ENCODE peak calls at places on chromosomes 4 and X, in seven cellular contexts. One of them, this sample, is unnamed.

GRCh38 chrX:34559325-34559724 is 97.8 kb downstream of the TMEM47 start:
- DNase-seq in tibial artery: no peak
- DNase-seq in ascending aorta: no peak
- DNase-seq in heart right ventricle: no peak
- DNase-seq in CD4-positive, alpha-beta T cell: no peak
- DNase-seq in caudate nucleus: no peak
- DNase-seq in colonic mucosa: no peak
- DNase-seq in this sample: no peak

GRCh38 chrX:3651272-3651671 is 62.2 kb downstream of the PRKX start:
- DNase-seq in tibial artery: no peak
- DNase-seq in ascending aorta: no peak
- DNase-seq in heart right ventricle: no peak
- DNase-seq in CD4-positive, alpha-beta T cell: no peak
- DNase-seq in caudate nucleus: no peak
- DNase-seq in colonic mucosa: no peak
- DNase-seq in this sample: no peak

GRCh38 chr4:187586892-187587291 is 408.7 kb upstream of the ZFP42 start:
- DNase-seq in tibial artery: no peak
- DNase-seq in ascending aorta: no peak
- DNase-seq in heart right ventricle: no peak
- DNase-seq in CD4-positive, alpha-beta T cell: no peak
- DNase-seq in caudate nucleus: no peak
- DNase-seq in colonic mucosa: no peak
- DNase-seq in this sample: no peak

GRCh38 chr4:24003476-24003875 is 113.6 kb upstream of the PPARGC1A start:
- DNase-seq in tibial artery: no peak
- DNase-seq in ascending aorta: no peak
- DNase-seq in heart right ventricle: no peak
- DNase-seq in CD4-positive, alpha-beta T cell: no peak
- DNase-seq in caudate nucleus: no peak
- DNase-seq in colonic mucosa: no peak
- DNase-seq in this sample: no peak

GRCh38 chr4:62644372-62644771 is 1444.2 kb downstream of the ADGRL3 start:
- DNase-seq in tibial artery: no peak
- DNase-seq in ascending aorta: no peak
- DNase-seq in heart right ventricle: no peak
- DNase-seq in CD4-positive, alpha-beta T cell: no peak
- DNase-seq in caudate nucleus: no peak
- DNase-seq in colonic mucosa: no peak
- DNase-seq in this sample: no peak

GRCh38 chr4:183348706-183349659 is 26.8 kb upstream of the CLDN24 start:
- DNase-seq in tibial artery: no peak
- DNase-seq in ascending aorta: no peak
- DNase-seq in heart right ventricle: no peak
- DNase-seq in CD4-positive, alpha-beta T cell: no peak
- DNase-seq in caudate nucleus: no peak
- DNase-seq in colonic mucosa: no peak
- DNase-seq in this sample: no peak

GRCh38 chrX:69546417-69546816 is 42.3 kb downstream of the NALF2 start:
- DNase-seq in tibial artery: no peak
- DNase-seq in ascending aorta: no peak
- DNase-seq in heart right ventricle: no peak
- DNase-seq in CD4-positive, alpha-beta T cell: no peak
- DNase-seq in caudate nucleus: no peak
- DNase-seq in colonic mucosa: no peak
- DNase-seq in this sample: no peak

GRCh38 chr4:118680808-118681207 is 4.4 kb upstream of the METTL14 start:
- DNase-seq in tibial artery: no peak
- DNase-seq in ascending aorta: no peak
- DNase-seq in heart right ventricle: no peak
- DNase-seq in CD4-positive, alpha-beta T cell: no peak
- DNase-seq in caudate nucleus: no peak
- DNase-seq in colonic mucosa: no peak
- DNase-seq in this sample: no peak

GRCh38 chrX:134453631-134454030 is 6.3 kb upstream of the HPRT1 start:
- DNase-seq in tibial artery: no peak
- DNase-seq in ascending aorta: no peak
- DNase-seq in heart right ventricle: no peak
- DNase-seq in CD4-positive, alpha-beta T cell: no peak
- DNase-seq in caudate nucleus: no peak
- DNase-seq in colonic mucosa: peak
- DNase-seq in this sample: no peak

GRCh38 chr4:2458546-2459491 is 10.1 kb upstream of the RNF4 start:
- DNase-seq in tibial artery: no peak
- DNase-seq in ascending aorta: no peak
- DNase-seq in heart right ventricle: no peak
- DNase-seq in CD4-positive, alpha-beta T cell: no peak
- DNase-seq in caudate nucleus: no peak
- DNase-seq in colonic mucosa: no peak
- DNase-seq in this sample: no peak

GRCh38 chr4:18421519-18421918 is 400.0 kb upstream of the LCORL start:
- DNase-seq in tibial artery: no peak
- DNase-seq in ascending aorta: no peak
- DNase-seq in heart right ventricle: no peak
- DNase-seq in CD4-positive, alpha-beta T cell: no peak
- DNase-seq in caudate nucleus: no peak
- DNase-seq in colonic mucosa: no peak
- DNase-seq in this sample: no peak

GRCh38 chr4:142475663-142476062 is 370.4 kb downstream of the INPP4B start:
- DNase-seq in tibial artery: no peak
- DNase-seq in ascending aorta: no peak
- DNase-seq in heart right ventricle: no peak
- DNase-seq in CD4-positive, alpha-beta T cell: no peak
- DNase-seq in caudate nucleus: no peak
- DNase-seq in colonic mucosa: no peak
- DNase-seq in this sample: no peak

GRCh38 chr4:102422843-102423242 is 77.6 kb upstream of the SLC39A8 start:
- DNase-seq in tibial artery: no peak
- DNase-seq in ascending aorta: no peak
- DNase-seq in heart right ventricle: no peak
- DNase-seq in CD4-positive, alpha-beta T cell: no peak
- DNase-seq in caudate nucleus: no peak
- DNase-seq in colonic mucosa: no peak
- DNase-seq in this sample: no peak

GRCh38 chr4:40563401-40563800 is 66.3 kb downstream of the RBM47 start:
- DNase-seq in tibial artery: no peak
- DNase-seq in ascending aorta: no peak
- DNase-seq in heart right ventricle: no peak
- DNase-seq in CD4-positive, alpha-beta T cell: no peak
- DNase-seq in caudate nucleus: no peak
- DNase-seq in colonic mucosa: no peak
- DNase-seq in this sample: no peak

GRCh38 chr4:38752393-38752961 is 30.3 kb downstream of the TLR10 start:
- DNase-seq in tibial artery: no peak
- DNase-seq in ascending aorta: no peak
- DNase-seq in heart right ventricle: no peak
- DNase-seq in CD4-positive, alpha-beta T cell: no peak
- DNase-seq in caudate nucleus: no peak
- DNase-seq in colonic mucosa: no peak
- DNase-seq in this sample: no peak

GRCh38 chrX:108264376-108264775 is 172.8 kb downstream of the ATG4A start:
- DNase-seq in tibial artery: no peak
- DNase-seq in ascending aorta: no peak
- DNase-seq in heart right ventricle: no peak
- DNase-seq in CD4-positive, alpha-beta T cell: no peak
- DNase-seq in caudate nucleus: no peak
- DNase-seq in colonic mucosa: no peak
- DNase-seq in this sample: no peak

GRCh38 chr4:81314897-81315470 is 100.0 kb upstream of the PRKG2 start:
- DNase-seq in tibial artery: no peak
- DNase-seq in ascending aorta: no peak
- DNase-seq in heart right ventricle: no peak
- DNase-seq in CD4-positive, alpha-beta T cell: no peak
- DNase-seq in caudate nucleus: no peak
- DNase-seq in colonic mucosa: no peak
- DNase-seq in this sample: no peak

GRCh38 chr4:112379306-112379705 is 82.1 kb downstream of the ALPK1 start:
- DNase-seq in tibial artery: peak
- DNase-seq in ascending aorta: no peak
- DNase-seq in heart right ventricle: peak
- DNase-seq in CD4-positive, alpha-beta T cell: no peak
- DNase-seq in caudate nucleus: no peak
- DNase-seq in colonic mucosa: no peak
- DNase-seq in this sample: no peak

GRCh38 chr4:76301068-76301774 is 5.3 kb upstream of the STBD1 start:
- DNase-seq in tibial artery: no peak
- DNase-seq in ascending aorta: no peak
- DNase-seq in heart right ventricle: no peak
- DNase-seq in CD4-positive, alpha-beta T cell: no peak
- DNase-seq in caudate nucleus: no peak
- DNase-seq in colonic mucosa: no peak
- DNase-seq in this sample: no peak

GRCh38 chrX:47568656-47569295 is 7.8 kb downstream of the ARAF start:
- DNase-seq in tibial artery: no peak
- DNase-seq in ascending aorta: no peak
- DNase-seq in heart right ventricle: no peak
- DNase-seq in CD4-positive, alpha-beta T cell: peak
- DNase-seq in caudate nucleus: no peak
- DNase-seq in colonic mucosa: no peak
- DNase-seq in this sample: no peak

GRCh38 chr4:24853142-24853541 is 57.8 kb downstream of the SOD3 start:
- DNase-seq in tibial artery: no peak
- DNase-seq in ascending aorta: no peak
- DNase-seq in heart right ventricle: no peak
- DNase-seq in CD4-positive, alpha-beta T cell: no peak
- DNase-seq in caudate nucleus: no peak
- DNase-seq in colonic mucosa: no peak
- DNase-seq in this sample: no peak

GRCh38 chrX:2243913-2244460 is 256.8 kb downstream of the DHRSX start:
- DNase-seq in tibial artery: no peak
- DNase-seq in ascending aorta: no peak
- DNase-seq in heart right ventricle: no peak
- DNase-seq in CD4-positive, alpha-beta T cell: no peak
- DNase-seq in caudate nucleus: no peak
- DNase-seq in colonic mucosa: no peak
- DNase-seq in this sample: no peak

GRCh38 chr4:128468485-128468989 is 180.9 kb upstream of the PGRMC2 start:
- DNase-seq in tibial artery: peak
- DNase-seq in ascending aorta: peak
- DNase-seq in heart right ventricle: no peak
- DNase-seq in CD4-positive, alpha-beta T cell: no peak
- DNase-seq in caudate nucleus: no peak
- DNase-seq in colonic mucosa: peak
- DNase-seq in this sample: peak

GRCh38 chr4:113141901-113142346 is 92.5 kb downstream of the ANK2 start:
- DNase-seq in tibial artery: no peak
- DNase-seq in ascending aorta: no peak
- DNase-seq in heart right ventricle: no peak
- DNase-seq in CD4-positive, alpha-beta T cell: no peak
- DNase-seq in caudate nucleus: no peak
- DNase-seq in colonic mucosa: no peak
- DNase-seq in this sample: no peak

DNA sequence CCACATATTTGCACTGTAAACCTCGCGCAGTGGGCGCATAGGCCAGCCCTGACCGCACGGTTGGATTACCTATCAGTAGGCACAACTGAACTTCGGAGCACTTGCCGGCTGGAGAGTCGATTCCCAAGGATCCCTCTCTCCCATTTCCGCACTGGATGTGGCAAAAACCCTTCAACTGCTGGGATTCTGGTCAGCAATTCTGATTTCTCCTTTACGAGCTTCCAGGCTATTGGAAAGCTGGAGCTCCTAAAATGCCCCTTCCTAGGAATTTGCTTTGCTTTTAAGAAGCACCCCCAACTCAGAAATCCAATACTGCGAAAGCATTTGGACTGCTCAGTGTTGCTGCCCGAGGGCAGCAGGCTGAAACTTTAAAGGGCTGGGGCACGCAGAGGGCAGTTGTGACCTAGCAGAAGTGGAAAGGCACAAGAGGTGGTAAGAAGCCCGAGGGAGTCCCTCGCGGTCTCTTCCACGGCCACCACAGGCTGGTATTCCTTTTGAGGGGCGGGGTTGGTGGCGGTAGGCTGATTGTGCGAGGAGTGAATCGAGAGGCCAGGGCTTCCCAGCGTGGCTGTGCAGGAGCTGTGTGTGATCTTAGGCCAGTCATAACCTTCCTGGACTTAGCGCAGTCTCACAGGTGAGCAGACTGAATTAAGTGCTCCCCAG is 1.6 kb downstream of the ZAR1 start:
- DNase-seq in tibial artery: no peak
- DNase-seq in ascending aorta: no peak
- DNase-seq in heart right ventricle: no peak
- DNase-seq in CD4-positive, alpha-beta T cell: no peak
- DNase-seq in caudate nucleus: no peak
- DNase-seq in colonic mucosa: no peak
- DNase-seq in this sample: no peak
- H3K27ac ChIP-seq in tibial artery: no peak
- H3K27ac ChIP-seq in ascending aorta: no peak
- H3K27ac ChIP-seq in heart right ventricle: no peak
- H3K27ac ChIP-seq in CD4-positive, alpha-beta T cell: no peak
- H3K27ac ChIP-seq in caudate nucleus: no peak
- H3K27ac ChIP-seq in colonic mucosa: no peak
- H3K27ac ChIP-seq in this sample: no peak

GRCh38 chrX:152177052-152177451 is 38.7 kb upstream of the MAGEA10 start:
- DNase-seq in tibial artery: no peak
- DNase-seq in ascending aorta: no peak
- DNase-seq in heart right ventricle: no peak
- DNase-seq in CD4-positive, alpha-beta T cell: no peak
- DNase-seq in caudate nucleus: no peak
- DNase-seq in colonic mucosa: no peak
- DNase-seq in this sample: no peak
- H3K27ac ChIP-seq in tibial artery: no peak
- H3K27ac ChIP-seq in ascending aorta: no peak
- H3K27ac ChIP-seq in heart right ventricle: no peak
- H3K27ac ChIP-seq in CD4-positive, alpha-beta T cell: no peak
- H3K27ac ChIP-seq in caudate nucleus: no peak
- H3K27ac ChIP-seq in colonic mucosa: no peak
- H3K27ac ChIP-seq in this sample: no peak

GRCh38 chr4:85733798-85734197 is 258.8 kb downstream of the ARHGAP24 start:
- DNase-seq in tibial artery: no peak
- DNase-seq in ascending aorta: no peak
- DNase-seq in heart right ventricle: no peak
- DNase-seq in CD4-positive, alpha-beta T cell: no peak
- DNase-seq in caudate nucleus: no peak
- DNase-seq in colonic mucosa: no peak
- DNase-seq in this sample: no peak
- H3K27ac ChIP-seq in tibial artery: no peak
- H3K27ac ChIP-seq in ascending aorta: no peak
- H3K27ac ChIP-seq in heart right ventricle: no peak
- H3K27ac ChIP-seq in CD4-positive, alpha-beta T cell: no peak
- H3K27ac ChIP-seq in caudate nucleus: peak
- H3K27ac ChIP-seq in colonic mucosa: no peak
- H3K27ac ChIP-seq in this sample: peak

GRCh38 chrX:136147320-136147901 is at the start of gene FHL1:
- DNase-seq in tibial artery: peak
- DNase-seq in ascending aorta: no peak
- DNase-seq in heart right ventricle: peak
- DNase-seq in CD4-positive, alpha-beta T cell: peak
- DNase-seq in caudate nucleus: peak
- DNase-seq in colonic mucosa: peak
- DNase-seq in this sample: peak
- H3K27ac ChIP-seq in tibial artery: peak
- H3K27ac ChIP-seq in ascending aorta: peak
- H3K27ac ChIP-seq in heart right ventricle: peak
- H3K27ac ChIP-seq in CD4-positive, alpha-beta T cell: no peak
- H3K27ac ChIP-seq in caudate nucleus: peak
- H3K27ac ChIP-seq in colonic mucosa: peak
- H3K27ac ChIP-seq in this sample: no peak

DNA sequence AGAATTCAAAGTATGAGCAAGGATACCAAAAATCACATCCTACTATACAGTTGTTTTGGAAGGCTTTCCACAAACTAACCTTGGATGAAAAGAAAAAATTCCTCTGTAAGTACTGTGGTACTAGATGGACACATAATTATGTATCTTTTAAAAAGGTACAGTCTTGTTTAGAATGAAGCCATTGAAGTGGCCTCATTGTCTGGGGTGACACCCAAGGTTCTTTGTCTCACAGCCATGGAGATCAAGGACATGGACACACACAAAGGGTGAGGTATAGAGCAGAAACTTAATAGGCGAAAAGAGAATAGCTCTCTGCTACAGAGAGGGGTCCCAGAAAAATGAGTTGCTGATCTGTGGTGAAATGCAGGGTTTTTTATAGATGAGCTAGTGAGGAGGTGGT is 16.8 kb upstream of the HERC5 start:
- DNase-seq in tibial artery: no peak
- DNase-seq in ascending aorta: no peak
- DNase-seq in heart right ventricle: no peak
- DNase-seq in CD4-positive, alpha-beta T cell: no peak
- DNase-seq in caudate nucleus: no peak
- DNase-seq in colonic mucosa: no peak
- DNase-seq in this sample: no peak
- H3K27ac ChIP-seq in tibial artery: no peak
- H3K27ac ChIP-seq in ascending aorta: no peak
- H3K27ac ChIP-seq in heart right ventricle: no peak
- H3K27ac ChIP-seq in CD4-positive, alpha-beta T cell: no peak
- H3K27ac ChIP-seq in caudate nucleus: no peak
- H3K27ac ChIP-seq in colonic mucosa: no peak
- H3K27ac ChIP-seq in this sample: no peak